ENCODE peak calls at places on chromosome 20, in four cellular contexts. E, C, Y and D are unnamed samples.

GRCh38 chr20:63751471-63752271 is 12.1 kb downstream of the SLC2A4RG start:
- DNase-seq in E (no peak), C (no peak), Y (no peak), D (no peak)

GRCh38 chr20:44465001-44465560 is 10.6 kb upstream of the TTPAL start:
- DNase-seq in E (no peak), C (no peak), Y (no peak), D (no peak)

GRCh38 chr20:16477632-16478031 is 95.6 kb downstream of the KIF16B start:
- DNase-seq in E (no peak), C (no peak), Y (no peak), D (no peak)

GRCh38 chr20:44832724-44833123 is 22.4 kb upstream of the RIMS4 start:
- DNase-seq in E (no peak), C (no peak), Y (no peak), D (peak; percentile 64)

GRCh38 chr20:51763965-51764602 is 4.1 kb downstream of the ATP9A start:
- DNase-seq in E (no peak), C (no peak), Y (no peak), D (peak; percentile 58)

GRCh38 chr20:40443731-40444130 is 245.3 kb downstream of the MAFB start:
- DNase-seq in E (no peak), C (no peak), Y (no peak), D (no peak)

GRCh38 chr20:24950836-24951525 is 1.9 kb downstream of the CST7 start:
- DNase-seq in E (no peak), C (no peak), Y (no peak), D (no peak)

GRCh38 chr20:4720977-4721349 is 746 bp upstream of the PRND start:
- DNase-seq in E (no peak), C (no peak), Y (no peak), D (no peak)

GRCh38 chr20:8330785-8331699 is 199.0 kb downstream of the PLCB1 start:
- DNase-seq in E (no peak), C (no peak), Y (no peak), D (peak; percentile 22)

GRCh38 chr20:17385798-17386197 is 145.4 kb downstream of the BFSP1 start:
- DNase-seq in E (no peak), C (no peak), Y (no peak), D (no peak)

GRCh38 chr20:33372993-33373441 is 28.3 kb downstream of the CDK5RAP1 start:
- DNase-seq in E (no peak), C (no peak), Y (no peak), D (no peak)

GRCh38 chr20:49028684-49029083 is 17.4 kb upstream of the CSE1L start:
- DNase-seq in E (peak; percentile 31), C (no peak), Y (no peak), D (peak; percentile 55)

GRCh38 chr20:43165611-43166010 is 24.1 kb downstream of the PTPRT start:
- DNase-seq in E (no peak), C (no peak), Y (no peak), D (no peak)

GRCh38 chr20:58131111-58131510 is 97.3 kb downstream of the ANKRD60 start:
- DNase-seq in E (no peak), C (no peak), Y (no peak), D (no peak)

GRCh38 chr20:63253438-63254236 is 626 bp downstream of the NKAIN4 start:
- DNase-seq in E (peak; percentile 45), C (no peak), Y (no peak), D (no peak)

GRCh38 chr20:13031751-13032150 is 23.0 kb downstream of the SPTLC3 start:
- DNase-seq in E (no peak), C (no peak), Y (no peak), D (no peak)

GRCh38 chr20:8990770-8991169 is 78.1 kb upstream of the PLCB4 start:
- DNase-seq in E (no peak), C (no peak), Y (no peak), D (no peak)

GRCh38 chr20:59515013-59515905 is 89.1 kb upstream of the PHACTR3 start:
- DNase-seq in E (peak; percentile 88), C (no peak), Y (peak; percentile 61), D (peak; percentile 47)

GRCh38 chr20:53070714-53071392 is 98.7 kb downstream of the TSHZ2 start:
- DNase-seq in E (no peak), C (no peak), Y (peak; percentile 19), D (no peak)

GRCh38 chr20:48754269-48754668 is 73.5 kb downstream of the PREX1 start:
- DNase-seq in E (no peak), C (no peak), Y (no peak), D (no peak)

GRCh38 chr20:49288250-49288751 is 10.4 kb upstream of the ZNFX1 start:
- DNase-seq in E (no peak), C (no peak), Y (no peak), D (no peak)

GRCh38 chr20:48944663-48945297 is 23.3 kb downstream of the ARFGEF2 start:
- DNase-seq in E (no peak), C (no peak), Y (no peak), D (no peak)

GRCh38 chr20:57094171-57094891 is 172.1 kb downstream of the BMP7 start:
- DNase-seq in E (no peak), C (no peak), Y (no peak), D (no peak)

GRCh38 chr20:20367681-20368413 is at the start of gene INSM1:
- DNase-seq in E (no peak), C (no peak), Y (no peak), D (no peak)

GRCh38 chr20:59438201-59438600 is 137.8 kb downstream of the EDN3 start:
- DNase-seq in E (no peak), C (no peak), Y (no peak), D (no peak)

GRCh38 chr20:19819149-19819548 is 61.1 kb downstream of the RIN2 start:
- DNase-seq in E (no peak), C (no peak), Y (no peak), D (no peak)

GRCh38 chr20:62735331-62735821 is 26.7 kb downstream of the NTSR1 start:
- DNase-seq in E (no peak), C (no peak), Y (no peak), D (peak; percentile 93)

GRCh38 chr20:9758752-9759151 is 80.1 kb downstream of the PAK5 start:
- DNase-seq in E (no peak), C (no peak), Y (no peak), D (no peak)

GRCh38 chr20:20856306-20856705 is 143.9 kb upstream of the RALGAPA2 start:
- DNase-seq in E (no peak), C (no peak), Y (no peak), D (peak; percentile 69)

GRCh38 chr20:25017257-25017803 is 24.8 kb upstream of the APMAP start:
- DNase-seq in E (no peak), C (no peak), Y (no peak), D (no peak)

GRCh38 chr20:10645205-10645570 is 28.6 kb downstream of the JAG1 start:
- DNase-seq in E (no peak), C (no peak), Y (no peak), D (no peak)

GRCh38 chr20:60362531-60362930 is 404.3 kb downstream of the CDH26 start:
- DNase-seq in E (no peak), C (no peak), Y (no peak), D (no peak)

GRCh38 chr20:22303523-22303922 is 280.8 kb downstream of the FOXA2 start:
- DNase-seq in E (peak; percentile 53), C (no peak), Y (no peak), D (peak; percentile 2)

GRCh38 chr20:31496761-31497295 is 17.4 kb upstream of the HM13 start:
- DNase-seq in E (no peak), C (no peak), Y (no peak), D (no peak)
- TF ChIP-seq CTCF in E (no peak), C (no peak), Y (no peak), D (no peak)

GRCh38 chr20:23437126-23437894 is 2.2 kb upstream of the CSTL1 start:
- DNase-seq in E (no peak), C (no peak), Y (peak; percentile 17), D (no peak)
- TF ChIP-seq POLR2A in E (no peak), C (no peak), Y (no peak), D (no peak)

GRCh38 chr20:47004179-47004578 is 109.5 kb downstream of the EYA2 start:
- DNase-seq in E (no peak), C (no peak), Y (no peak), D (no peak)

GRCh38 chr20:46999821-47000465 is 105.3 kb downstream of the EYA2 start:
- DNase-seq in E (no peak), C (no peak), Y (no peak), D (peak; percentile 13)

GRCh38 chr20:46998497-46999190 is 104.0 kb downstream of the EYA2 start:
- DNase-seq in E (no peak), C (no peak), Y (no peak), D (peak; percentile 22)

GRCh38 chr20:47007826-47008655 is 113.4 kb downstream of the EYA2 start:
- DNase-seq in E (no peak), C (no peak), Y (no peak), D (no peak)

GRCh38 chr20:47003223-47003622 is 108.6 kb downstream of the EYA2 start:
- DNase-seq in E (no peak), C (peak; percentile 24), Y (no peak), D (no peak)
- TF ChIP-seq MYC in E (no peak), C (no peak), Y (no peak), D (no peak)

GRCh38 chr20:2914160-2914559 is 40.9 kb downstream of the PTPRA start:
- DNase-seq in E (no peak), C (no peak), Y (peak; percentile 36), D (peak; percentile 50)
- TF ChIP-seq CTCF in E (peak; percentile 51), C (peak; percentile 58), Y (no peak), D (peak; percentile 40)

GRCh38 chr20:50655325-50655880 is 35.9 kb downstream of the RIPOR3 start:
- DNase-seq in E (no peak), C (no peak), Y (no peak), D (peak; percentile 77)
- TF ChIP-seq POLR2A in E (no peak), C (no peak), Y (no peak), D (no peak)